ENCODE peak calls at places on chromosomes 16 and 17, in four cellular contexts. P is IMR-90, J is H1, Y is mesendoderm. R is an unnamed sample.

GRCh38 chr16:7888421-7888820 is 555.8 kb downstream of the RBFOX1 start:
- DNase-seq in P (no peak), J (no peak), Y (no peak), R (no peak)

GRCh38 chr16:12426122-12426521 is 377.6 kb downstream of the CPPED1 start:
- DNase-seq in P (peak), J (no peak), Y (peak), R (no peak)

GRCh38 chr17:68600881-68601564 is at the start of gene FAM20A:
- DNase-seq in P (no peak), J (peak), Y (peak), R (peak)

GRCh38 chr17:488993-489757 is 136.6 kb upstream of the RPH3AL start:
- DNase-seq in P (peak), J (no peak), Y (peak), R (peak)

GRCh38 chr17:61285483-61286320 is 113.9 kb upstream of the TBX2 start:
- DNase-seq in P (peak), J (no peak), Y (peak), R (peak)

GRCh38 chr17:50950002-50950877 is 84.1 kb upstream of the TOB1 start:
- DNase-seq in P (peak), J (peak), Y (peak), R (peak)

GRCh38 chr17:68697850-68698313 is 96.7 kb upstream of the FAM20A start:
- DNase-seq in P (peak), J (no peak), Y (no peak), R (no peak)

GRCh38 chr17:9987779-9988585 is 82.9 kb upstream of the RCVRN start:
- DNase-seq in P (peak), J (peak), Y (peak), R (peak)

GRCh38 chr17:80270836-80271235 is 10.2 kb downstream of the RNF213 start:
- DNase-seq in P (no peak), J (peak), Y (peak), R (peak)

GRCh38 chr17:4340914-4341615 is 25.4 kb downstream of the UBE2G1 start:
- DNase-seq in P (peak), J (no peak), Y (no peak), R (no peak)

GRCh38 chr16:83231771-83232170 is 576.0 kb upstream of the HSBP1 start:
- DNase-seq in P (peak), J (no peak), Y (no peak), R (no peak)

GRCh38 chr17:42774066-42774750 is 959 bp downstream of the VPS25 start:
- DNase-seq in P (peak), J (no peak), Y (peak), R (no peak)

GRCh38 chr17:19538095-19539039 is 4.7 kb downstream of the SLC47A1 start:
- DNase-seq in P (no peak), J (no peak), Y (no peak), R (no peak)

GRCh38 chr17:17770371-17771059 is 66.3 kb downstream of the SREBF1 start:
- DNase-seq in P (no peak), J (no peak), Y (no peak), R (no peak)

GRCh38 chr17:6755731-6756184 is at the start of gene XAF1:
- DNase-seq in P (peak), J (no peak), Y (no peak), R (no peak)

GRCh38 chr16:81889896-81890634 is 111.0 kb downstream of the PLCG2 start:
- DNase-seq in P (peak), J (peak), Y (peak), R (peak)

GRCh38 chr17:45785373-45786193 is 1.5 kb downstream of the CRHR1 start:
- DNase-seq in P (no peak), J (no peak), Y (peak), R (peak)
- H4K5ac ChIP-seq in P (no peak), J (no peak), Y (no peak), R (no peak)

GRCh38 chr17:81305051-81305630 is 10.0 kb upstream of the SLC38A10 start:
- DNase-seq in P (no peak), J (no peak), Y (no peak), R (no peak)

GRCh38 chr17:81306491-81306890 is 11.4 kb upstream of the SLC38A10 start:
- DNase-seq in P (no peak), J (no peak), Y (no peak), R (no peak)

GRCh38 chr17:81308161-81308560 is 13.1 kb upstream of the SLC38A10 start:
- DNase-seq in P (no peak), J (no peak), Y (no peak), R (no peak)

GRCh38 chr17:81307636-81308035 is 12.5 kb upstream of the SLC38A10 start:
- DNase-seq in P (no peak), J (no peak), Y (no peak), R (no peak)

GRCh38 chr17:81306898-81307510 is 11.9 kb upstream of the SLC38A10 start:
- DNase-seq in P (no peak), J (no peak), Y (no peak), R (no peak)
- H3K18ac ChIP-seq in P (no peak), J (peak), Y (no peak), R (no peak)

DNA sequence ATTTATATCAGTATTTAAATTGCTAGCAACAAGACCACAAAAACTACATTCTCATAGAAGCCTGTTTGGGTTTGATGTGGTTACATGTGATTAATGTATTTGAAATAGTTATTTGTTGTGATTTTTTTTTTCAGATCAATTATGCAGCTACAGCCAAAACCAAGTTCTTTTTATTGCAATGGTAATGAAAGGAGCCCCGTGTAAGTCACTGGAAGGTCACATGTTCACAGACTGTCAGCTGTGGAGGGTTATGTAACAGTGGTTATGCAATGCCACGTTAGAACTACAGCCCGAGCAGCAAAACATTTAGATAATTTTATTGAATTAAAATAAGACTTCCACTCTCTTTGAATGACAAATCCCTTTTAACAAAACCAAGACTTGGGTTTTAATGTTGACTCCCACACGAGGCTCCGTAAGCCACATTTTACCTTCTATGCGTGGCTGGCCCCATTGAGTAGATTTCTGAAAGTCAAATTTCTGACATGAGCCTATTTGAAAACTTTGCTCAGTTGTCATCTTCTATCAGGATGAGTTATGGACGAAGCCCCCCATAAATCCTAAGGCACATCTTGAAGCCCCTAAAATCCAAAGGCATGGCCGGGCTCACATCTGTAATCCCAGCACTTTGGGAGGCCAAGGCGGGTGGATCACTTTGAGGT is 41.8 kb upstream of the SEC14L1 start:
- DNase-seq in P (peak), J (no peak), Y (no peak), R (no peak)
- H4K5ac ChIP-seq in P (no peak), J (no peak), Y (no peak), R (no peak)

GRCh38 chr17:31060814-31061550 is 33.8 kb upstream of the NF1 start:
- DNase-seq in P (no peak), J (no peak), Y (no peak), R (no peak)
- H3K18ac ChIP-seq in P (no peak), J (no peak), Y (no peak), R (no peak)

DNA sequence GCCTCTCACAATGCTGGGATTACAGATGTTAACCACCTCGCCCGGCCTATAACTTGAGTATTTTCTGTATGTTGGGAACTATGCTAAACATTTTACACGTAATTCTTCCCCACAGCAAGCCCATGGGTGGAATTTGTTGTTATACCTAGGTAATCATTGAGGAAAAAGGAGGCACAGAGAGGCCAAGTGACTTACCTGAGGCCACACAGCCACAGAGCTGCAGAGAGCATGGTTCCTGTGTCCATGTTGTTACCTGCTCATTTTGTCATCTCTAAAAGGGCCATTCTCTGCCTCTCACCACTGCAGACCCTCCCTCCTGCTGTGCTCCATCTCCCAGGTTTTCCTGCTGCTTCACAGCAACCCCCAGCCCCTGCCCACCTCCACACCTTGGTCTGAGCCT is 135.5 kb downstream of the ABCC1 start:
- DNase-seq in P (no peak), J (no peak), Y (no peak), R (no peak)
- H4K5ac ChIP-seq in P (no peak), J (no peak), Y (no peak), R (no peak)

DNA sequence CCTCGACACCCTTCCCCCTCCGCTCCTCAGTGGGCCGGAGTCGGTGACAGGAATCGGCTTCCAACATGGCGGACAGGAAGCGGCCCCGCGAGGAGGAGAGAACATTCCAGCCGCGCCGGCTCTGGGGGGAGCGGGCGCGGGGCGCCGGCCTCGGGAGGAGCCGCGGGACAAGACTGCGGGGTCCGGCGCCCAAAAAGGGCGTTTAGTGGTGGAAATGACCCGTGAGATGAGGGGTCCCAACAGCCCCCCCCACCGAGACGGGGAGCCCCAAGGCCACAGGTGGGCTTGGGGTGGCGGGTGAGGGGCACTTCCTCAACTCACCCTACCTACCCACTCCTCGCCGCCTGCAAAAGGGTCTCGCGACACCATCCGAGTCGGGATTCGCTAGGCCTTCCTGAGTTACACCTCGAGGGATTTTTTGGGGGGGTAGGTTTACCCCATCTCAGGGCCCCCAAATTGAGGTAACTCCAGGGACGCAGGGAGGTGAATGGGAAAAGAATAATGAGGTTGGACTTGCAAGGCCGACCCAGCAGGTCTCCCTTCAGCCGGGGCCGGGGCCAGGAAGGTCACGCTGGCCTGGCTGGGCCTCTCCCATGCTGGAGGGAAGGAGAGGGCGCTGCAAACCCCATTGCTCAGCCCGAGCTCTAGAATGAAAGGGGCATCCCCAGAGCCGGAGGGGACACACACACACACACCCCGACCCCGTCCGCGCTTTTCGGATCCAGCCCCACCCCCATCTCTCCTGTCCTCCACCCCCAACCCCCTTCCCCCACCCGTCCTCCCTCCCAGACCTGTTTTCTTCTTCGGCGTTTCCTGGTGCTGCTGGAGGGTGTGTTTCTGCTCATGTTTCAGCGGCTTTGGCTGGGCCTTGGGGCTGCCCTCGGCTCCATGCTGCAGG is 707 bp downstream of the NUFIP2 start:
- DNase-seq in P (peak), J (peak), Y (peak), R (peak)
- H3K18ac ChIP-seq in P (peak), J (peak), Y (peak), R (peak)

DNA sequence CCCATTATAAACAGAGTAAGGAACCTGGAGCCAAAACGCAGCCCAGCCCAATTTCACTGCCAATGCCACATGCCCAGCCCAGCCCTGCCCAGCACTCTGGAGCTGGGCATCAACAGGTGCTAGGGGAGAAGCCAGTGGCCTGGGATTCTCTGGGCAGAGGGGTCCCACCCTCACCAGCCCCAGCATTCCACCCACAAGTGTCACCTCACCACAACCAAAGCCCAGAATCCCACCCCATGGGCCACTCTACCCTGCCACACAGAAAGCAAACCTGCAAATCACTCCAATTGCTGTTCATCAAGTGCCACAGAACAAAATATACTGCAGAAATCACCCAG is 102.5 kb upstream of the CDH5 start:
- DNase-seq in P (no peak), J (no peak), Y (no peak), R (no peak)
- H4K5ac ChIP-seq in P (no peak), J (no peak), Y (no peak), R (no peak)

DNA sequence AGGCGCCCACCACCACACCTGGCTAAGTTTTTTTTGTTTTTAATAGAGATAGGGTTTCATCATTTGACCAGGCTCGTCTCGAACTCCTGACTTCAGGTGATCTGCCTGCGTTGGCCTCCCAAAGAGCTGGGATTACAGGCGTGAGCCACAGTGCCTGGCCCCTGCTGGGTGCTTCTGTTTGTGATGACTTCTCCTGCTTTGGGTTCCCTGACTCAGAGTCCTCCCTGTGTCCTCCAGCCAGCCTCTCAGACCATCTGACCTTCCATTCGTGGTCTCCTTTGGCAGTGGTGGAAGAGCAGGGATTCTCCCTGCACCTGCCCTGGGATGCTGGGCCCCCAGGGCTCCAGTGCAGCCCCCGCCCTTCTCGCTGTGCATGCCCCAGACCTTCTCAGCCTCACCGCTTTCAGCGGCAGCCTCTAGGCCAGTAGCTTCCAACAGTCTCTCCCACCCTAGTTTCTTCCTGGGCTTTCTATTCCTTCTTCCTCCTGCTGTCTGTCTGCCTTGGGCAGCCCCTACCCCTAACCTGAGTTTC is 13.2 kb downstream of the BEAN1 start:
- DNase-seq in P (no peak), J (no peak), Y (no peak), R (no peak)
- H3K18ac ChIP-seq in P (no peak), J (no peak), Y (no peak), R (no peak)

DNA sequence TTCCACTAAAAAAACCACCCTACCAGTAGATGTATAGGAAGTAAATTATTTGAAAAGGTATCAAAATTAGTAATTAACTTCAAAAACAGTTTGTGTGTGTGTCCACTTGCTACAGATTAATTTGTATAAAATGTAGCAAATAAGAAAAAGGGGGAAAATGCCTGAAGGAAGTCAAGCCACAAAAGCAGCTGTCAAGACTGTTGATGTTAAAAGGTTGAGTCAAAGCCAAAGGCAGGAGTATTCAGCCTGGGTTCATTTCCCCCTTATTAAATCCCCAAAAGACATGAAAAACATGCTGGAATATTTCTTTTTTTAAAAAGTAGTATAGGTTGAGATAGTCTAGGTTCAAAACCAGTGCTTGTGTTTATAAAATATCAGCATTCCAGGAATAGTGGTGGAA is 72.3 kb downstream of the SKAP1 start:
- DNase-seq in P (peak), J (no peak), Y (no peak), R (no peak)
- H4K5ac ChIP-seq in P (no peak), J (no peak), Y (no peak), R (no peak)